ENCODE peak calls at places on chromosome 7, in eight cellular contexts. One of them, this sample, is unnamed.

GRCh38 chr7:90574136-90574819 is 21.8 kb upstream of the CDK14 start:
- DNase-seq in CD8-positive, alpha-beta T cell: no peak
- DNase-seq in cardiac fibroblast: no peak
- DNase-seq in HFF-Myc: no peak
- DNase-seq in Karpas-422: no peak
- DNase-seq in skeletal muscle cell: no peak
- DNase-seq in thyroid gland: no peak
- DNase-seq in RWPE2: no peak
- DNase-seq in this sample: no peak

GRCh38 chr7:39099146-39099545 is 121.4 kb downstream of the POU6F2 start:
- DNase-seq in CD8-positive, alpha-beta T cell: no peak
- DNase-seq in cardiac fibroblast: no peak
- DNase-seq in HFF-Myc: no peak
- DNase-seq in Karpas-422: no peak
- DNase-seq in skeletal muscle cell: no peak
- DNase-seq in thyroid gland: no peak
- DNase-seq in RWPE2: no peak
- DNase-seq in this sample: no peak

GRCh38 chr7:30224511-30225031 is 59.8 kb upstream of the ZNRF2 start:
- DNase-seq in CD8-positive, alpha-beta T cell: no peak
- DNase-seq in cardiac fibroblast: peak
- DNase-seq in HFF-Myc: no peak
- DNase-seq in Karpas-422: peak
- DNase-seq in skeletal muscle cell: peak
- DNase-seq in thyroid gland: no peak
- DNase-seq in RWPE2: no peak
- DNase-seq in this sample: no peak

GRCh38 chr7:141584935-141585334 is 33.7 kb downstream of the AGK start:
- DNase-seq in CD8-positive, alpha-beta T cell: no peak
- DNase-seq in cardiac fibroblast: no peak
- DNase-seq in HFF-Myc: no peak
- DNase-seq in Karpas-422: no peak
- DNase-seq in skeletal muscle cell: no peak
- DNase-seq in thyroid gland: no peak
- DNase-seq in RWPE2: no peak
- DNase-seq in this sample: no peak

GRCh38 chr7:24755541-24756416 is 1.5 kb downstream of the GSDME start:
- DNase-seq in CD8-positive, alpha-beta T cell: no peak
- DNase-seq in cardiac fibroblast: peak
- DNase-seq in HFF-Myc: no peak
- DNase-seq in Karpas-422: no peak
- DNase-seq in skeletal muscle cell: no peak
- DNase-seq in thyroid gland: no peak
- DNase-seq in RWPE2: no peak
- DNase-seq in this sample: peak

GRCh38 chr7:154583454-154583853 is 419.5 kb downstream of the PAXIP1 start:
- DNase-seq in CD8-positive, alpha-beta T cell: no peak
- DNase-seq in cardiac fibroblast: no peak
- DNase-seq in HFF-Myc: no peak
- DNase-seq in Karpas-422: no peak
- DNase-seq in skeletal muscle cell: no peak
- DNase-seq in thyroid gland: no peak
- DNase-seq in RWPE2: no peak
- DNase-seq in this sample: no peak

GRCh38 chr7:24871765-24872164 is 108.2 kb downstream of the OSBPL3 start:
- DNase-seq in CD8-positive, alpha-beta T cell: no peak
- DNase-seq in cardiac fibroblast: no peak
- DNase-seq in HFF-Myc: no peak
- DNase-seq in Karpas-422: peak
- DNase-seq in skeletal muscle cell: no peak
- DNase-seq in thyroid gland: no peak
- DNase-seq in RWPE2: no peak
- DNase-seq in this sample: no peak

GRCh38 chr7:101099969-101100781 is 14.9 kb downstream of the TRIM56 start:
- DNase-seq in CD8-positive, alpha-beta T cell: no peak
- DNase-seq in cardiac fibroblast: peak
- DNase-seq in HFF-Myc: peak
- DNase-seq in Karpas-422: peak
- DNase-seq in skeletal muscle cell: peak
- DNase-seq in thyroid gland: peak
- DNase-seq in RWPE2: peak
- DNase-seq in this sample: peak

GRCh38 chr7:90568213-90568612 is 27.9 kb upstream of the CDK14 start:
- DNase-seq in CD8-positive, alpha-beta T cell: no peak
- DNase-seq in cardiac fibroblast: no peak
- DNase-seq in HFF-Myc: no peak
- DNase-seq in Karpas-422: no peak
- DNase-seq in skeletal muscle cell: no peak
- DNase-seq in thyroid gland: no peak
- DNase-seq in RWPE2: no peak
- DNase-seq in this sample: no peak

GRCh38 chr7:132933076-132933466 is 148.8 kb downstream of the CHCHD3 start:
- DNase-seq in CD8-positive, alpha-beta T cell: no peak
- DNase-seq in cardiac fibroblast: peak
- DNase-seq in HFF-Myc: no peak
- DNase-seq in Karpas-422: no peak
- DNase-seq in skeletal muscle cell: peak
- DNase-seq in thyroid gland: no peak
- DNase-seq in RWPE2: no peak
- DNase-seq in this sample: no peak

GRCh38 chr7:159030490-159031134 is 114.1 kb downstream of the VIPR2 start:
- DNase-seq in CD8-positive, alpha-beta T cell: peak
- DNase-seq in cardiac fibroblast: no peak
- DNase-seq in HFF-Myc: no peak
- DNase-seq in Karpas-422: no peak
- DNase-seq in skeletal muscle cell: no peak
- DNase-seq in thyroid gland: peak
- DNase-seq in RWPE2: no peak
- DNase-seq in this sample: no peak

GRCh38 chr7:115634633-115635032 is 395.9 kb downstream of the TFEC start:
- DNase-seq in CD8-positive, alpha-beta T cell: no peak
- DNase-seq in cardiac fibroblast: peak
- DNase-seq in HFF-Myc: no peak
- DNase-seq in Karpas-422: no peak
- DNase-seq in skeletal muscle cell: no peak
- DNase-seq in thyroid gland: no peak
- DNase-seq in RWPE2: no peak
- DNase-seq in this sample: no peak

GRCh38 chr7:80151274-80151665 is 16.6 kb downstream of the GNAI1 start:
- DNase-seq in CD8-positive, alpha-beta T cell: no peak
- DNase-seq in cardiac fibroblast: peak
- DNase-seq in HFF-Myc: no peak
- DNase-seq in Karpas-422: no peak
- DNase-seq in skeletal muscle cell: no peak
- DNase-seq in thyroid gland: no peak
- DNase-seq in RWPE2: no peak
- DNase-seq in this sample: no peak

GRCh38 chr7:86961686-86962085 is 97.8 kb downstream of the ELAPOR2 start:
- DNase-seq in CD8-positive, alpha-beta T cell: no peak
- DNase-seq in cardiac fibroblast: no peak
- DNase-seq in HFF-Myc: no peak
- DNase-seq in Karpas-422: no peak
- DNase-seq in skeletal muscle cell: no peak
- DNase-seq in thyroid gland: no peak
- DNase-seq in RWPE2: no peak
- DNase-seq in this sample: no peak

GRCh38 chr7:84786073-84786472 is 400.8 kb downstream of the SEMA3D start:
- DNase-seq in CD8-positive, alpha-beta T cell: no peak
- DNase-seq in cardiac fibroblast: no peak
- DNase-seq in HFF-Myc: no peak
- DNase-seq in Karpas-422: no peak
- DNase-seq in skeletal muscle cell: no peak
- DNase-seq in thyroid gland: no peak
- DNase-seq in RWPE2: no peak
- DNase-seq in this sample: no peak

GRCh38 chr7:84784450-84784849 is 402.4 kb downstream of the SEMA3D start:
- DNase-seq in CD8-positive, alpha-beta T cell: no peak
- DNase-seq in cardiac fibroblast: no peak
- DNase-seq in HFF-Myc: no peak
- DNase-seq in Karpas-422: no peak
- DNase-seq in skeletal muscle cell: no peak
- DNase-seq in thyroid gland: no peak
- DNase-seq in RWPE2: no peak
- DNase-seq in this sample: no peak

GRCh38 chr7:84780158-84781124 is 406.4 kb downstream of the SEMA3D start:
- DNase-seq in CD8-positive, alpha-beta T cell: no peak
- DNase-seq in cardiac fibroblast: no peak
- DNase-seq in HFF-Myc: no peak
- DNase-seq in Karpas-422: no peak
- DNase-seq in skeletal muscle cell: no peak
- DNase-seq in thyroid gland: no peak
- DNase-seq in RWPE2: no peak
- DNase-seq in this sample: no peak

GRCh38 chr7:84781838-84782237 is 405.0 kb downstream of the SEMA3D start:
- DNase-seq in CD8-positive, alpha-beta T cell: no peak
- DNase-seq in cardiac fibroblast: no peak
- DNase-seq in HFF-Myc: no peak
- DNase-seq in Karpas-422: no peak
- DNase-seq in skeletal muscle cell: no peak
- DNase-seq in thyroid gland: no peak
- DNase-seq in RWPE2: no peak
- DNase-seq in this sample: no peak

DNA sequence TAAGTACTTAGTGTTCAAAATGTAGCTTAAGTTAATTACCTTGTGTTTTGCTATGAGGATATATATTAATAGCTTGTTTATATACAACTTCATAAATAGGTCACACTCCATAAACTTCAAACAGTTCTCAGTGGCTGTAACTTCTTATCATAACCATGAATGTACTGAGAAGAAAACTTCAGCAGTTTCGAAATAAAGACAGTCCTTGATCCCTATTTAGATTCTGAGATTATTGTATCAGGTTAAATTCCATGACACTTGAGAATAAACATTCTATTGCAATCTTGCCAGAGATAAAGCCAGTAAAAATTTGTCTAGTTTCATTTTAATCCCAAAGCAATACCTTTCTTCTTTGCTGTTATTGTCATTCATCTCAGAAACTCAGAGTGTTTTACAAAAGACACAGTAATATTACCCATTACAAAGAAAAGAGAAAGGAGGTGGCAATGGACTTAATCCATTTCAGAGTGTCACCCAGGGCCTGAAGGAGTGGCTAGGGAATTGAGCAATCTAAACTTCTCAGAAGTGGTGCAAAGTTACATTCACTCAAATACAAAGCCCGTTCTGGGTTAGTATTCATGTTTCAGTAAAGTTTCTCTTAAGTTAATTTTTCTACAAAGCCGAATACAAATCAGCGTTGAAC is 403.6 kb downstream of the SEMA3D start:
- DNase-seq in CD8-positive, alpha-beta T cell: no peak
- DNase-seq in cardiac fibroblast: peak
- DNase-seq in HFF-Myc: no peak
- DNase-seq in Karpas-422: no peak
- DNase-seq in skeletal muscle cell: no peak
- DNase-seq in thyroid gland: no peak
- DNase-seq in RWPE2: no peak
- DNase-seq in this sample: no peak
- H3K4me3 ChIP-seq in CD8-positive, alpha-beta T cell: no peak
- H3K4me3 ChIP-seq in cardiac fibroblast: no peak
- H3K4me3 ChIP-seq in HFF-Myc: no peak
- H3K4me3 ChIP-seq in Karpas-422: no peak
- H3K4me3 ChIP-seq in skeletal muscle cell: no peak
- H3K4me3 ChIP-seq in thyroid gland: no peak
- H3K4me3 ChIP-seq in RWPE2: no peak
- H3K4me3 ChIP-seq in this sample: no peak

GRCh38 chr7:129782257-129783096 is 170.3 kb downstream of the UBE2H start:
- DNase-seq in CD8-positive, alpha-beta T cell: no peak
- DNase-seq in cardiac fibroblast: no peak
- DNase-seq in HFF-Myc: no peak
- DNase-seq in Karpas-422: no peak
- DNase-seq in skeletal muscle cell: no peak
- DNase-seq in thyroid gland: no peak
- DNase-seq in RWPE2: no peak
- DNase-seq in this sample: no peak
- H3K4me3 ChIP-seq in CD8-positive, alpha-beta T cell: peak
- H3K4me3 ChIP-seq in cardiac fibroblast: no peak
- H3K4me3 ChIP-seq in HFF-Myc: no peak
- H3K4me3 ChIP-seq in Karpas-422: no peak
- H3K4me3 ChIP-seq in skeletal muscle cell: no peak
- H3K4me3 ChIP-seq in thyroid gland: no peak
- H3K4me3 ChIP-seq in RWPE2: no peak
- H3K4me3 ChIP-seq in this sample: no peak

DNA sequence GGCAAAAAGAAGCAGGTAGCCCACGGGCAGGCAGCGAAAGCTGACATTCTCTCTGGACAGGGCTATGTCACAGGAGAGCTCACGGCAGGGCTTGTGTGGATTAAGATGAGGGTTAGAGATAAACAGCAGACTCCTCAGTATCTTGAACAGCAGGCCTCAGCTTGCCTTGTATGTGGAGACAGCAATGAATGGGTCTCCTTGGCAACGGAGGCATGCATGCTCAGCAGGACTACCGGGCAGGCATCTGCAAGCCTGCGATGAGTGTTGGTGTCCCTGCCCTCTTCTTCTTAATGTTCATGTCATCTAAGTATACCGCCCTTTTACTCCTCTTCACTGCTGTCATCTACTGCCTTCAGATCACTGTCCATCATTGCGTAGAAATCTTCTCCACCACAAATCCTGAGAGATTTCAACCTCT is 81.9 kb upstream of the C1GALT1 start:
- DNase-seq in CD8-positive, alpha-beta T cell: no peak
- DNase-seq in cardiac fibroblast: no peak
- DNase-seq in HFF-Myc: no peak
- DNase-seq in Karpas-422: no peak
- DNase-seq in skeletal muscle cell: no peak
- DNase-seq in thyroid gland: no peak
- DNase-seq in RWPE2: peak
- DNase-seq in this sample: no peak
- H3K4me3 ChIP-seq in CD8-positive, alpha-beta T cell: no peak
- H3K4me3 ChIP-seq in cardiac fibroblast: no peak
- H3K4me3 ChIP-seq in HFF-Myc: no peak
- H3K4me3 ChIP-seq in Karpas-422: no peak
- H3K4me3 ChIP-seq in skeletal muscle cell: no peak
- H3K4me3 ChIP-seq in thyroid gland: no peak
- H3K4me3 ChIP-seq in RWPE2: no peak
- H3K4me3 ChIP-seq in this sample: no peak

GRCh38 chr7:111357691-111358090 is 204.6 kb downstream of the IMMP2L start:
- DNase-seq in CD8-positive, alpha-beta T cell: no peak
- DNase-seq in cardiac fibroblast: peak
- DNase-seq in HFF-Myc: peak
- DNase-seq in Karpas-422: no peak
- DNase-seq in skeletal muscle cell: peak
- DNase-seq in thyroid gland: no peak
- DNase-seq in RWPE2: no peak
- DNase-seq in this sample: no peak

GRCh38 chr7:111362660-111363059 is 199.6 kb downstream of the IMMP2L start:
- DNase-seq in CD8-positive, alpha-beta T cell: no peak
- DNase-seq in cardiac fibroblast: peak
- DNase-seq in HFF-Myc: no peak
- DNase-seq in Karpas-422: no peak
- DNase-seq in skeletal muscle cell: peak
- DNase-seq in thyroid gland: no peak
- DNase-seq in RWPE2: no peak
- DNase-seq in this sample: no peak

GRCh38 chr7:111358915-111359314 is 203.4 kb downstream of the IMMP2L start:
- DNase-seq in CD8-positive, alpha-beta T cell: no peak
- DNase-seq in cardiac fibroblast: no peak
- DNase-seq in HFF-Myc: no peak
- DNase-seq in Karpas-422: no peak
- DNase-seq in skeletal muscle cell: no peak
- DNase-seq in thyroid gland: no peak
- DNase-seq in RWPE2: no peak
- DNase-seq in this sample: no peak

GRCh38 chr7:111364413-111364812 is 197.9 kb downstream of the IMMP2L start:
- DNase-seq in CD8-positive, alpha-beta T cell: no peak
- DNase-seq in cardiac fibroblast: peak
- DNase-seq in HFF-Myc: no peak
- DNase-seq in Karpas-422: no peak
- DNase-seq in skeletal muscle cell: peak
- DNase-seq in thyroid gland: no peak
- DNase-seq in RWPE2: peak
- DNase-seq in this sample: peak

GRCh38 chr7:111363099-111363498 is 199.2 kb downstream of the IMMP2L start:
- DNase-seq in CD8-positive, alpha-beta T cell: no peak
- DNase-seq in cardiac fibroblast: peak
- DNase-seq in HFF-Myc: no peak
- DNase-seq in Karpas-422: no peak
- DNase-seq in skeletal muscle cell: peak
- DNase-seq in thyroid gland: no peak
- DNase-seq in RWPE2: no peak
- DNase-seq in this sample: no peak
- H3K4me3 ChIP-seq in CD8-positive, alpha-beta T cell: no peak
- H3K4me3 ChIP-seq in cardiac fibroblast: no peak
- H3K4me3 ChIP-seq in HFF-Myc: no peak
- H3K4me3 ChIP-seq in Karpas-422: no peak
- H3K4me3 ChIP-seq in skeletal muscle cell: no peak
- H3K4me3 ChIP-seq in thyroid gland: no peak
- H3K4me3 ChIP-seq in RWPE2: no peak
- H3K4me3 ChIP-seq in this sample: no peak